ENCODE peak calls at places on chromosomes 7 and 10, in nine cellular contexts. J is gastrocnemius medialis; X is fibroblast of the aortic adventitia; E is endothelial cell of umbilical vein; P is lower leg skin; O is hippocampal formation; H is aorta; G is stimulated activated CD4-positive, alpha-beta T cell treated with anti-CD3 and anti-CD28 coated beads, Interleukin-15, amount 100 ng/mL, for 48 hours; C is GM12865. V is an unnamed sample.

GRCh38 chr7:81235896-81236479 is 317.1 kb upstream of the SEMA3C start:
- DNase-seq in J (no peak), G (no peak), P (no peak), X (no peak), E (no peak), O (no peak), H (no peak), C (no peak), V (no peak)

GRCh38 chr7:44398506-44398905 is 73.1 kb upstream of the CAMK2B start:
- DNase-seq in P (peak), H (no peak), C (no peak), O (no peak), G (no peak), J (peak), E (peak), X (no peak), V (no peak)

GRCh38 chr10:34116220-34116623 is 698.9 kb downstream of the PARD3 start:
- DNase-seq in P (no peak), G (no peak), E (no peak), C (no peak), H (no peak), J (no peak), X (no peak), O (no peak), V (no peak)

GRCh38 chr10:132572545-132572937 is 35.0 kb downstream of the INPP5A start:
- DNase-seq in J (no peak), H (no peak), G (no peak), C (no peak), P (no peak), O (no peak), X (peak), E (no peak), V (no peak)

GRCh38 chr10:35942052-35942451 is 300.0 kb upstream of the FZD8 start:
- DNase-seq in C (no peak), G (no peak), E (peak), X (no peak), J (no peak), H (no peak), O (no peak), P (no peak), V (no peak)

GRCh38 chr10:118238573-118239240 is 103.4 kb downstream of the FAM204A start:
- DNase-seq in E (no peak), H (no peak), X (peak), P (no peak), J (no peak), O (no peak), G (no peak), C (no peak), V (no peak)

GRCh38 chr7:105693576-105693975 is 112.3 kb upstream of the EFCAB10 start:
- DNase-seq in P (no peak), C (no peak), H (no peak), J (no peak), O (no peak), E (no peak), X (no peak), G (no peak), V (no peak)

GRCh38 chr7:158559356-158559755 is 28.3 kb downstream of the PTPRN2 start:
- DNase-seq in H (no peak), J (no peak), X (no peak), C (no peak), E (no peak), P (no peak), O (no peak), G (no peak), V (no peak)

GRCh38 chr10:69160809-69161225 is 19.2 kb upstream of the SUPV3L1 start:
- DNase-seq in X (no peak), J (no peak), G (no peak), H (no peak), E (no peak), C (no peak), O (no peak), P (no peak), V (no peak)